ENCODE peak calls at places on chromosomes 13 and 19, in six cellular contexts. W, F, P, R, N and G are unnamed samples.

GRCh38 chr19:31174948-31175347 is 174.3 kb downstream of the TSHZ3 start:
- DNase-seq in N (no peak), P (no peak), R (no peak), W (no peak), F (no peak), G (no peak)

GRCh38 chr13:97222934-97223710 is 989 bp downstream of the MBNL2 start:
- DNase-seq in N (no peak), P (no peak), W (no peak), R (no peak), F (no peak), G (no peak)

GRCh38 chr13:77425705-77426104 is 98.8 kb upstream of the MYCBP2 start:
- DNase-seq in N (no peak), P (no peak), R (no peak), F (no peak), W (no peak), G (no peak)

GRCh38 chr19:52897149-52897935 is at the start of gene ZNF320:
- DNase-seq in R (peak; percentile 97), W (peak; percentile 98), N (peak; percentile 91), P (peak; percentile 87), F (peak; percentile 97), G (peak; percentile 95)

GRCh38 chr13:22793598-22794134 is 387.1 kb upstream of the SGCG start:
- DNase-seq in W (peak; percentile 66), F (no peak), R (no peak), P (no peak), N (no peak), G (no peak)

GRCh38 chr13:27868639-27869435 is 51.0 kb upstream of the PDX1 start:
- DNase-seq in W (no peak), P (peak; percentile 5), N (no peak), F (no peak), R (no peak), G (no peak)

GRCh38 chr13:48126944-48127814 is 32.3 kb upstream of the MED4 start:
- DNase-seq in N (peak; percentile 25), R (peak; percentile 76), P (peak; percentile 60), F (peak; percentile 44), W (peak; percentile 29), G (peak; percentile 38)

GRCh38 chr19:53432088-53432661 is 391 bp downstream of the ZNF761 start:
- DNase-seq in R (peak; percentile 21), F (peak; percentile 27), N (no peak), W (peak; percentile 27), P (peak; percentile 13), G (peak; percentile 33)

GRCh38 chr19:45150731-45151725 is 9.8 kb downstream of the NKPD1 start:
- DNase-seq in W (no peak), N (no peak), F (no peak), R (no peak), P (no peak), G (no peak)

GRCh38 chr19:411723-412355 is 2.9 kb upstream of the C2CD4C start:
- DNase-seq in N (no peak), F (no peak), P (no peak), R (peak; percentile 14), W (no peak), G (no peak)

GRCh38 chr19:37583340-37583739 is 11.3 kb downstream of the ZNF571 start:
- DNase-seq in F (no peak), W (no peak), P (no peak), R (no peak), N (no peak), G (no peak)

GRCh38 chr13:37914781-37915391 is 45.3 kb upstream of the TRPC4 start:
- DNase-seq in N (no peak), F (no peak), R (no peak), W (no peak), P (peak; percentile 11), G (no peak)

GRCh38 chr19:7560271-7560670 is 24.8 kb downstream of the PNPLA6 start:
- DNase-seq in P (no peak), F (no peak), W (no peak), N (no peak), R (no peak), G (no peak)

GRCh38 chr13:113724016-113724758 is 34.8 kb upstream of the TMEM255B start:
- DNase-seq in W (no peak), F (no peak), P (no peak), N (no peak), R (no peak), G (no peak)

GRCh38 chr19:43028866-43029265 is 2.6 kb upstream of the PSG11 start:
- DNase-seq in N (no peak), W (no peak), P (no peak), F (no peak), R (no peak), G (no peak)

GRCh38 chr13:49319555-49320350 is 72.0 kb downstream of the CDADC1 start:
- DNase-seq in R (no peak), W (no peak), N (no peak), P (peak; percentile 74), F (no peak), G (no peak)

GRCh38 chr13:33976965-33977364 is 159.0 kb downstream of the RFC3 start:
- DNase-seq in R (no peak), W (no peak), N (no peak), F (no peak), P (no peak), G (no peak)

GRCh38 chr19:45752639-45753038 is 16.4 kb downstream of the SIX5 start:
- DNase-seq in F (no peak), P (no peak), W (no peak), R (no peak), N (no peak), G (no peak)

GRCh38 chr13:58773280-58773859 is 1141.8 kb downstream of the PCDH17 start:
- DNase-seq in R (no peak), W (no peak), F (no peak), P (no peak), N (no peak), G (no peak)

GRCh38 chr19:43560687-43561086 is 14.6 kb downstream of the XRCC1 start:
- DNase-seq in W (no peak), F (no peak), N (no peak), P (peak; percentile 52), R (no peak), G (no peak)

GRCh38 chr13:110953833-110954532 is 39.1 kb upstream of the ANKRD10 start:
- DNase-seq in P (no peak), R (no peak), W (no peak), N (no peak), F (no peak), G (no peak)

GRCh38 chr13:110957931-110958330 is 43.1 kb upstream of the ANKRD10 start:
- DNase-seq in N (no peak), W (no peak), P (no peak), F (no peak), R (no peak), G (no peak)

GRCh38 chr13:110953416-110953815 is 38.5 kb upstream of the ANKRD10 start:
- DNase-seq in W (no peak), P (no peak), R (no peak), F (no peak), N (no peak), G (no peak)

GRCh38 chr13:110960219-110960618 is 45.4 kb upstream of the ANKRD10 start:
- DNase-seq in W (no peak), P (no peak), F (no peak), N (no peak), R (no peak), G (no peak)

GRCh38 chr13:110957181-110957884 is 42.5 kb upstream of the ANKRD10 start:
- DNase-seq in W (no peak), R (no peak), P (peak; percentile 16), N (no peak), F (no peak), G (no peak)
- TF ChIP-seq CTCF in W (no peak), R (no peak), P (peak; percentile 19), N (no peak), F (no peak), G (no peak)

GRCh38 chr19:51621178-51621577 is 9.0 kb downstream of the SIGLEC5 start:
- DNase-seq in W (no peak), P (no peak), F (no peak), R (no peak), N (no peak), G (no peak)

GRCh38 chr19:51632126-51632525 is 1.9 kb upstream of the SIGLEC5 start:
- DNase-seq in W (no peak), N (no peak), R (no peak), P (no peak), F (no peak), G (no peak)

GRCh38 chr19:51627491-51628138 is 2.6 kb downstream of the SIGLEC5 start:
- DNase-seq in W (no peak), N (no peak), R (no peak), P (no peak), F (no peak), G (no peak)

GRCh38 chr19:51628153-51628939 is 1.9 kb downstream of the SIGLEC5 start:
- DNase-seq in P (no peak), F (no peak), W (no peak), N (no peak), R (no peak), G (no peak)

GRCh38 chr19:51626675-51627074 is 3.5 kb downstream of the SIGLEC5 start:
- DNase-seq in P (no peak), W (no peak), F (no peak), R (no peak), N (no peak), G (no peak)
- H3K9me3 ChIP-seq in P (no peaks in the 10 kb centered on the region), W (no peaks in the 10 kb centered on the region), F (no peaks in the 10 kb centered on the region), R (no peaks in the 10 kb centered on the region), N (no peaks in the 10 kb centered on the region), G (no peaks in the 10 kb centered on the region)

GRCh38 chr19:11094520-11094894 is 5.2 kb downstream of the LDLR start:
- DNase-seq in W (no peak), N (no peak), P (no peak), R (no peak), F (no peak), G (no peak)

GRCh38 chr19:11100064-11100463 is 10.8 kb downstream of the LDLR start:
- DNase-seq in N (no peak), P (no peak), W (no peak), R (no peak), F (no peak), G (no peak)

GRCh38 chr19:11098861-11099260 is 9.6 kb downstream of the LDLR start:
- DNase-seq in F (no peak), W (no peak), P (no peak), R (no peak), N (no peak), G (no peak)

GRCh38 chr19:11098327-11098726 is 9.1 kb downstream of the LDLR start:
- DNase-seq in W (no peak), N (no peak), P (no peak), F (no peak), R (no peak), G (no peak)

DNA sequence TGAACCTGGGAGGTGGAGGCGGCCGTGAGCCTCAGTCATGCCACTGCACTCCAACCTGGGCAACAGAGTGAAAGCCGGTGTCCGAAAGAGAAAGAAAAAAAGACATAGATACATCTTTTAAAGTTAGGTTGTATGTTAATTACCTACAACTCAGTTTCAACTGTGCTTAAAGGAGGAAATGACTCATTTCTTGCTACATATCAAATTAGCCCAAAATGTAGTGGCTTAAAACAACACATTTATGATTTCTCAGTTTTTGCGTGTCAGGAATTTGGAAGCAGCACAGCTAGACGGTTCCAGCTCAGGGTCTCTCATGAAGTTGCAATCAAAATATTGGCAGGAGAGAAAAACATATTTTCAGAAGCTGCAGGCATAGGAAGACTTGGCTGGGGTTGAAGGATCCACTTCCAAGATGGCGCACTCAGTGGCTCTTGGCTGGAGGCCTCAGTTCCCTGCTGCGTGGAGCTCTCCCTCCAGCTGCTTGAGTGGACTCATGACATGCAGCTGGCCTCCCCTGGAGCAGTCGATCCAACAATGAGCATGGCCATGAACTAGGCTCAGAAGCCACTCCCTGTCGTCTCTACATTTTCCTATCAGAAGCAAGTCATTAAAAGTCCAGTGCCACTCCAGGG is 7.1 kb downstream of the LDLR start:
- DNase-seq in W (no peak), N (no peak), P (peak; percentile 47), F (no peak), R (peak; percentile 64), G (no peak)
- H3K4me3 ChIP-seq in W (no peak overlapping the region), N (peak overlapping the region; percentile 26), P (no peak overlapping the region), F (no peak overlapping the region), R (no peak overlapping the region), G (no peak overlapping the region)

GRCh38 chr13:95067303-95067702 is 233.9 kb downstream of the ABCC4 start:
- DNase-seq in R (no peak), P (peak; percentile 46), F (no peak), N (no peak), W (no peak), G (no peak)
- TF ChIP-seq CTCF in R (no peak), P (no peak), F (no peak), N (no peak), W (no peak), G (no peak)